ENCODE peak calls at places on chromosomes 13 and 19, in four cellular contexts. D is heart left ventricle, S is breast epithelium, A is gastrocnemius medialis. H is an unnamed sample.
A peak's percentile ranks its signal among the peaks of the same experiment; 100 is the strongest.

GRCh38 chr13:95698047-95698749 is 21.3 kb downstream of the DNAJC3 start:
- DNase-seq in D (no peak), S (no peak), A (no peak), H (peak; percentile 33)

GRCh38 chr19:19502808-19503602 is 12.3 kb downstream of the TSSK6 start:
- DNase-seq in D (no peak), S (no peak), A (no peak), H (no peak)

GRCh38 chr13:25908390-25908789 is 143.4 kb downstream of the SHISA2 start:
- DNase-seq in D (no peak), S (no peak), A (no peak), H (no peak)

GRCh38 chr19:54485846-54486245 is 12.8 kb upstream of the CDC42EP5 start:
- DNase-seq in D (no peak), S (no peak), A (no peak), H (no peak)

GRCh38 chr13:74210693-74211393 is 76.6 kb upstream of the KLF12 start:
- DNase-seq in D (no peak), S (no peak), A (peak; percentile 24), H (no peak)

GRCh38 chr13:60583911-60584753 is 187.1 kb downstream of the TDRD3 start:
- DNase-seq in D (no peak), S (no peak), A (peak; percentile 20), H (no peak)

GRCh38 chr13:97660488-97661086 is 226.6 kb downstream of the RAP2A start:
- DNase-seq in D (peak; percentile 18), S (no peak), A (no peak), H (no peak)

GRCh38 chr19:39246951-39247669 is 1.5 kb downstream of the IFNL4 start:
- DNase-seq in D (no peak), S (no peak), A (no peak), H (peak; percentile 42)

GRCh38 chr13:93635687-93636086 is 409.1 kb downstream of the GPC6 start:
- DNase-seq in D (no peak), S (no peak), A (no peak), H (no peak)

GRCh38 chr19:36059180-36059910 is 4.6 kb downstream of the WDR62 start:
- DNase-seq in D (no peak), S (no peak), A (no peak), H (no peak)

GRCh38 chr13:113981201-113981605 is 7.3 kb upstream of the C13orf46 start:
- DNase-seq in D (no peak), S (peak; percentile 81), A (peak; percentile 66), H (no peak)

GRCh38 chr13:109698779-109699178 is 87.6 kb downstream of the IRS2 start:
- DNase-seq in D (no peak), S (no peak), A (no peak), H (no peak)

GRCh38 chr13:38641164-38641948 is 45.5 kb upstream of the FREM2 start:
- DNase-seq in D (no peak), S (no peak), A (no peak), H (no peak)

GRCh38 chr19:34310494-34310981 is 54.5 kb upstream of the GPI start:
- DNase-seq in D (no peak), S (peak; percentile 83), A (no peak), H (no peak)

GRCh38 chr13:36774895-36775294 is 44.1 kb upstream of the RFXAP start:
- DNase-seq in D (no peak), S (no peak), A (no peak), H (no peak)

GRCh38 chr13:33169273-33169980 is 116.1 kb downstream of the STARD13 start:
- DNase-seq in D (no peak), S (no peak), A (no peak), H (no peak)

GRCh38 chr13:39273953-39274352 is 235.7 kb downstream of the NHLRC3 start:
- DNase-seq in D (no peak), S (no peak), A (no peak), H (peak; percentile 20)

GRCh38 chr19:18204394-18205179 is 745 bp upstream of the RAB3A start:
- DNase-seq in D (no peak), S (no peak), A (no peak), H (no peak)

GRCh38 chr19:35756373-35757230 is at the start of gene HSPB6:
- DNase-seq in D (peak; percentile 85), S (no peak), A (peak; percentile 74), H (no peak)

GRCh38 chr19:51735759-51736449 is 12.1 kb upstream of the HAS1 start:
- DNase-seq in D (peak; percentile 57), S (no peak), A (peak; percentile 43), H (no peak)

GRCh38 chr19:5913739-5914357 is at the start of gene CAPS:
- DNase-seq in D (no peak), S (peak; percentile 63), A (peak; percentile 28), H (no peak)

GRCh38 chr13:20221772-20222171 is 10.3 kb downstream of the GJB6 start:
- DNase-seq in D (no peak), S (no peak), A (no peak), H (no peak)

GRCh38 chr19:5138606-5139594 is 170.0 kb downstream of the KDM4B start:
- DNase-seq in D (peak; percentile 64), S (no peak), A (no peak), H (no peak)

GRCh38 chr13:44191504-44192171 is 182.0 kb upstream of the SERP2 start:
- DNase-seq in D (peak; percentile 59), S (no peak), A (peak; percentile 68), H (peak; percentile 94)

GRCh38 chr19:38669532-38669931 is 22.1 kb downstream of the ACTN4 start:
- DNase-seq in D (no peak), S (no peak), A (no peak), H (no peak)

GRCh38 chr13:50484472-50485113 is 358.9 kb downstream of the DLEU7 start:
- DNase-seq in D (no peak), S (no peak), A (no peak), H (no peak)

GRCh38 chr19:1173845-1174809 is at the start of gene SBNO2:
- DNase-seq in D (peak; percentile 90), S (peak; percentile 88), A (peak; percentile 80), H (peak; percentile 78)

DNA sequence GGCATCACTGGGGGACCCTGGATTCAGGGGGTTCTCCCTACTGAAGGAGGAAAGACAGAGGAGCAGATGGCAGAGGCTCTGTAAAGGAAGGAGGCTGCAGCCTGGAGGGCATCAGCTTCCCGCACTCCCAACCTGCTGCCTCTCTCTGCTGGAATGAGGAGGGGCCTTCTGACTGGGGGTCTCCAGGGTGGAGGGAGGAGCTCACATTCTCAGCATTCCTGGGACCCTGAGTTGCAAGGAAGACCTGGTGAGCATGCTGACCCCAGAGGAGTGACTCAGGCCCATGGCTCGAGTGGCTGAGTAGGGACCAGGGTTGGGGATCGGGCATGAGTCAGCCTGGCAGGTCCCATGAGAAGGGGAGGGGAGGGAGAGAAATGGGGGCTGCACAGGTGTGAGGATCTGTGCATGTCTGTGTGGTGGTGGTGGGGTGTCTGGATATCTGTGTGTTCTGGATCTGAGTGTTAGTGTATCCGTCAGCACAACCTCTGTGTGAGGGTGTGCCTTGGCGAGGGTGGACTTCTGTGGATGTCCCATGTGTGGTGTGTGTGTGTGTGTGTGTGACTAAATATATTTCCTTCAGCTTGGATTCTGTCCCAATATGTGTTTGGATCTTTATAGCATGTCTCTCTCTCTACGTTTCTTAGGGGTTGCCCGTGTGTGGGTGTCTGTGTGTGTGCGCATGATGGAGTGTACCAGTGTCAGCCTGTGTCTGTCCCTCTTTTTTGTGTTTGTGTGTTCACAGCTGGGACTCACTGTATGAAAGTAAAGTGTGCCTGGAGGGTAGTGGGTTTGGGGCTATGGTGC is 4.6 kb downstream of the AXL start:
- DNase-seq in D (no peak), S (no peak), A (peak; percentile 25), H (no peak)
- H3K4me3 ChIP-seq in D (no peak overlapping the region), S (peak overlapping the region; percentile 2), A (no peak overlapping the region), H (no peak overlapping the region)

GRCh38 chr13:19056984-19057490 is 124.6 kb downstream of the TUBA3C start:
- DNase-seq in D (no peak), S (no peak), A (no peak), H (no peak)
- H3K9me3 ChIP-seq in D (no peaks in the 10 kb centered on the region), S (no peaks in the 10 kb centered on the region), A (no peaks in the 10 kb centered on the region), H (peaks cover 2% of the 10 kb centered on the region)

DNA sequence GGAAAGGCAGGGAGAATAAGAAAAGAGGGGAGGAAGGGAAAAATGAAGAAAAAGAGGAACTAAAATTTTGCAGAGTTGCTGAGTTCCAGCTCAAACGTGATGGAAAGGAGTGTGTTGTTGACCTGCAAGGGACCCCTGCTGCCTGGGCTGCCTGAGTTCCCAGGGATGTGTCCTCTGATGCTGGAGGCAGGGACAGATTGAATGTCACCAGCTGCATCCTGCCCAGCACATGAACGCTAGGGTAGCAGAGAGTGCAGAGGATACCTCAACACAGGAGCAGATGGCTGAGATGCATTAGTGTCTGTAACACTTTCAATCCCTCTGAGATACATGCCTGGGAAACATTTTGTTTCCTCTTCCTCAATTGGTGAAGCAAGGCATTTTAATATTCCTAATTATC is 106.4 kb upstream of the UBL3 start:
- DNase-seq in D (no peak), S (no peak), A (no peak), H (no peak)
- H3K4me1 ChIP-seq in D (no peaks in the 10 kb centered on the region), S (no peaks in the 10 kb centered on the region), A (no peaks in the 10 kb centered on the region), H (no peaks in the 10 kb centered on the region)

DNA sequence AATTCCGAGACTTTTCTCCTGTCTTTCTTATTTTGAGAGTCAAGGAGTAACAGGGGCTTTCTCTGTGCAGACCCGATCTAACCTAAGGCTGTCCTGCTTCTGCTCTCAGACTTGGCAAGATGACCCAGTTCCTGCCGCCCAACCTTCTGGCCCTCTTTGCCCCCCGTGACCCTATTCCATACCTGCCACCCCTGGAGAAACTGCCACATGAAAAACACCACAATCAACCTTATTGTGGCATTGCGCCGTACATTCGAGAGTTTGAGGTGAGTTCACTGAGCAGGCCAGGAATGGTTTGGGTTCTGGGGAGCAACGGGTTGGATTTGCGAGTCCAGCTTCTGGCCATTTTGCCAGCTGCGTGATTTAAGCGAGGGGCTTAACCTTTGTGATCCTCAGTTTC is 1.0 kb downstream of the SNRNP70 start:
- DNase-seq in D (no peak), S (no peak), A (no peak), H (no peak)
- H3K4me3 ChIP-seq in D (peak overlapping the region; percentile 90), S (peak overlapping the region; percentile 88), A (peak overlapping the region; percentile 91), H (peak overlapping the region; percentile 95)

DNA sequence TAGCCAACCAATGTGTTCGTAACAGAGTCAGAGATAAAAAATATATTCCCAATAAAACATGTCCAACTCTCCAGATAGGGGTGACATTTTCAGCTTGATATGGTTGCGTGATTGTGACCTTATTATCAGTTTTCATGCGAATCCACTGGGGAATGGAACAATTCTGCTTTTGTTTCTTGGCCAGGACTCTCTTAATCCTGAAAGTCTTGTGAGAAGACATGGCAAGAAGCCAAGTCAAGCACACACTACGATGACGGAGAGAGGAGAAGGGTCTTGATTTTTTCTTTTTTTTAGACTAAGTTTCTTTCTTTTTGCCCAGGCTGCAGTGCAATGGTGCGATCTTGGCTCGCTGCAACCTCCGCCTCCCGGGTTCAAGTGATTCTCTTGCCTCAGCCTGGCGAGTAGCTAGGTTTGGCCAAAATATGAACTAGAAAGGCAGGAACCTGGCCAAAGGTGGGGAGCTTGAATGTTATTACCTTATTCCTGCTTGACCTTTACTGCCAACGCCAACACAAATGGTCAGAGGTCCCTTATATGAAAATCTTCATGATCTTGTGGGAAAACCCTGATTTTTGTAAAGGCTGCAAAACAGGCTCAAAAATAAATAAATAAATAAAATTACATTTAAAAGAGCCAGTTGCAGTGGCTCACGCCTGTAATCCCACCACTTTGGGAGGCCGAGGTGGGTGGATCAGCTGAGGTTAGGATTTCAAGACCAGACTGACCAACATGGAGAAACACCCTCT is 14.5 kb downstream of the ZNF816 start:
- DNase-seq in D (no peak), S (no peak), A (no peak), H (no peak)
- H3K9me3 ChIP-seq in D (peaks cover 73% of the 10 kb centered on the region), S (peaks cover 21% of the 10 kb centered on the region), A (no peaks in the 10 kb centered on the region), H (peaks cover 32% of the 10 kb centered on the region)